ENCODE peak calls at places on chromosome 5, in seven cellular contexts. One of them, this sample, is unnamed.

GRCh38 chr5:71924980-71925379 is 182.3 kb upstream of the MAP1B start:
- DNase-seq in PC-3: peak; percentile 61
- DNase-seq in pancreas: no peak
- DNase-seq in kidney: no peak
- DNase-seq in SJSA1: no peak
- DNase-seq in uterus: no peak
- DNase-seq in spleen: no peak
- DNase-seq in this sample: no peak

GRCh38 chr5:45414620-45415551 is 281.3 kb downstream of the HCN1 start:
- DNase-seq in PC-3: no peak
- DNase-seq in pancreas: no peak
- DNase-seq in kidney: no peak
- DNase-seq in SJSA1: no peak
- DNase-seq in uterus: no peak
- DNase-seq in spleen: no peak
- DNase-seq in this sample: no peak

GRCh38 chr5:153211052-153211451 is 279.4 kb upstream of the GRIA1 start:
- DNase-seq in PC-3: no peak
- DNase-seq in pancreas: no peak
- DNase-seq in kidney: no peak
- DNase-seq in SJSA1: no peak
- DNase-seq in uterus: no peak
- DNase-seq in spleen: no peak
- DNase-seq in this sample: no peak

GRCh38 chr5:72790188-72790587 is 26.3 kb upstream of the TNPO1 start:
- DNase-seq in PC-3: no peak
- DNase-seq in pancreas: no peak
- DNase-seq in kidney: no peak
- DNase-seq in SJSA1: no peak
- DNase-seq in uterus: no peak
- DNase-seq in spleen: no peak
- DNase-seq in this sample: no peak

GRCh38 chr5:78504726-78505431 is 143.7 kb downstream of the LHFPL2 start:
- DNase-seq in PC-3: peak; percentile 94
- DNase-seq in pancreas: peak; percentile 80
- DNase-seq in kidney: peak; percentile 92
- DNase-seq in SJSA1: peak; percentile 80
- DNase-seq in uterus: peak; percentile 93
- DNase-seq in spleen: no peak
- DNase-seq in this sample: peak; percentile 99

GRCh38 chr5:69368458-69369368 is 607 bp downstream of the AK6 start:
- DNase-seq in PC-3: peak; percentile 16
- DNase-seq in pancreas: no peak
- DNase-seq in kidney: no peak
- DNase-seq in SJSA1: no peak
- DNase-seq in uterus: no peak
- DNase-seq in spleen: no peak
- DNase-seq in this sample: peak; percentile 0

GRCh38 chr5:38996123-38996522 is 78.1 kb downstream of the RICTOR start:
- DNase-seq in PC-3: no peak
- DNase-seq in pancreas: no peak
- DNase-seq in kidney: no peak
- DNase-seq in SJSA1: no peak
- DNase-seq in uterus: no peak
- DNase-seq in spleen: no peak
- DNase-seq in this sample: no peak

GRCh38 chr5:143434261-143435206 is 31.0 kb upstream of the NR3C1 start:
- DNase-seq in PC-3: no peak
- DNase-seq in pancreas: no peak
- DNase-seq in kidney: no peak
- DNase-seq in SJSA1: no peak
- DNase-seq in uterus: no peak
- DNase-seq in spleen: peak; percentile 78
- DNase-seq in this sample: no peak

GRCh38 chr5:100890514-100891008 is 12.5 kb downstream of the ST8SIA4 start:
- DNase-seq in PC-3: peak; percentile 61
- DNase-seq in pancreas: no peak
- DNase-seq in kidney: no peak
- DNase-seq in SJSA1: no peak
- DNase-seq in uterus: no peak
- DNase-seq in spleen: no peak
- DNase-seq in this sample: no peak

GRCh38 chr5:56269216-56269927 is 36.2 kb upstream of the ANKRD55 start:
- DNase-seq in PC-3: peak; percentile 37
- DNase-seq in pancreas: no peak
- DNase-seq in kidney: no peak
- DNase-seq in SJSA1: peak; percentile 55
- DNase-seq in uterus: no peak
- DNase-seq in spleen: no peak
- DNase-seq in this sample: no peak

GRCh38 chr5:96337048-96337781 is 95.8 kb downstream of the PCSK1 start:
- DNase-seq in PC-3: no peak
- DNase-seq in pancreas: no peak
- DNase-seq in kidney: no peak
- DNase-seq in SJSA1: no peak
- DNase-seq in uterus: no peak
- DNase-seq in spleen: no peak
- DNase-seq in this sample: no peak
- H3K27ac ChIP-seq in PC-3: no peak overlapping the region
- H3K27ac ChIP-seq in pancreas: peak overlapping the region; percentile 69
- H3K27ac ChIP-seq in kidney: no peak overlapping the region
- H3K27ac ChIP-seq in SJSA1: no peak overlapping the region
- H3K27ac ChIP-seq in uterus: no peak overlapping the region
- H3K27ac ChIP-seq in spleen: no peak overlapping the region
- H3K27ac ChIP-seq in this sample: no peak overlapping the region

DNA sequence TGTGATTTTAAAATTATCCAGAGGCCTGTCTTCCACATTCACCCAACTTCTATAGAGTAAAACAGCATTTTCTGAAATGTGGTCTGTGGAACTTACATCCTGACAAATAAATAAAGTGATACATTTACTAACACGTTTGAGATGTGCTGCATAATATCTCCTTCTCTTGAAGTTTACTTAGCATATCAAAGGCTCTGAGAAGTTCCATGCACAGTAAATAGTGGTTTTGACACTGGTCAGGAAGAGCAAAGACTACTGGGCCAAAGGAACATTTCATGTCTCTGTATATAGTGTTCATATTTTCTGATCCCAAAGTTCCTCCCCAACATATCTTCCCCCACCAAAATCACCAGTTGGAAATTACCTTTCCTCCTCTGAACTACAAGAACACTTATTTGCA is 30.5 kb upstream of the TARS1 start:
- DNase-seq in PC-3: no peak
- DNase-seq in pancreas: no peak
- DNase-seq in kidney: no peak
- DNase-seq in SJSA1: no peak
- DNase-seq in uterus: no peak
- DNase-seq in spleen: no peak
- DNase-seq in this sample: no peak
- H3K27ac ChIP-seq in PC-3: no peak overlapping the region
- H3K27ac ChIP-seq in pancreas: no peak overlapping the region
- H3K27ac ChIP-seq in kidney: no peak overlapping the region
- H3K27ac ChIP-seq in SJSA1: no peak overlapping the region
- H3K27ac ChIP-seq in uterus: no peak overlapping the region
- H3K27ac ChIP-seq in spleen: no peak overlapping the region
- H3K27ac ChIP-seq in this sample: no peak overlapping the region

DNA sequence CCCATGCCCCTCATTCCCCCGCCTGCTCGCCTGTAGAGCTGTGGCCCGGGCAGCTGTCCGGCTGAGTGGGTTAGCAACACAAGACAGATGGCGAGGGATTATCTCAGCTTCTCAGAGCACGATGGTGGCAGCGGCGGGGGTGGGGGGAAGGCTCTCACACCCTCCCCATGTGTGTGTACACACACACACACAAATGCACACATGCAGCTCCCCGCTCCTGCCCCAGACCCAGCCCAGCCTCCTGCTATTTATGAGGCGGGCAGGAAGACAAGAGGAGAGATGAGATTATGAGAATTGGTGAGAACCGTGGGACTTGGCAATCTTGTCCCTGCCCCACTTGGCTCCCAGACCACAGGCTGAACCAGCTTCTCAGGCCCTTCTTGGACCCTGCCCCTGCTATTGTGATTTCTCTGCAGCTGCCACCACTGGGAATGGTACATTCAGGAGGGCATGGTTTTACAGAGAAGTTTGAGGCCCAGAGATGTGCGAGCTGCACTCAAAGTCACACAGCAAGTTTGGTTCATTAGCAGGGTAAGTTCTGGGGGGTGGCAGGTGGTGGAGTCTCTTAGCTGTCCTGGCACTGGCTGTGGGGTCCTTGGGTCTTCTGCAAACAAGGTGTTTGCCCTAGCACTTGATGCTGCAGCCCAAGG is 51.0 kb upstream of the PSD2 start:
- DNase-seq in PC-3: no peak
- DNase-seq in pancreas: no peak
- DNase-seq in kidney: no peak
- DNase-seq in SJSA1: no peak
- DNase-seq in uterus: no peak
- DNase-seq in spleen: no peak
- DNase-seq in this sample: no peak
- H3K27ac ChIP-seq in PC-3: no peak overlapping the region
- H3K27ac ChIP-seq in pancreas: peak overlapping the region; percentile 33
- H3K27ac ChIP-seq in kidney: no peak overlapping the region
- H3K27ac ChIP-seq in SJSA1: peak overlapping the region; percentile 72
- H3K27ac ChIP-seq in uterus: no peak overlapping the region
- H3K27ac ChIP-seq in spleen: no peak overlapping the region
- H3K27ac ChIP-seq in this sample: no peak overlapping the region

GRCh38 chr5:150136841-150137167 is 18.8 kb downstream of the PDGFRB start:
- DNase-seq in PC-3: no peak
- DNase-seq in pancreas: no peak
- DNase-seq in kidney: peak; percentile 62
- DNase-seq in SJSA1: no peak
- DNase-seq in uterus: no peak
- DNase-seq in spleen: no peak
- DNase-seq in this sample: no peak
- H3K27ac ChIP-seq in PC-3: no peak overlapping the region
- H3K27ac ChIP-seq in pancreas: no peak overlapping the region
- H3K27ac ChIP-seq in kidney: peak overlapping the region; percentile 78
- H3K27ac ChIP-seq in SJSA1: peak overlapping the region; percentile 97
- H3K27ac ChIP-seq in uterus: peak overlapping the region; percentile 99
- H3K27ac ChIP-seq in spleen: peak overlapping the region; percentile 82
- H3K27ac ChIP-seq in this sample: peak overlapping the region; percentile 100

GRCh38 chr5:67100301-67100700 is 96.3 kb downstream of the CD180 start:
- DNase-seq in PC-3: no peak
- DNase-seq in pancreas: no peak
- DNase-seq in kidney: no peak
- DNase-seq in SJSA1: no peak
- DNase-seq in uterus: no peak
- DNase-seq in spleen: no peak
- DNase-seq in this sample: no peak

GRCh38 chr5:67106626-67107342 is 89.8 kb downstream of the CD180 start:
- DNase-seq in PC-3: no peak
- DNase-seq in pancreas: no peak
- DNase-seq in kidney: no peak
- DNase-seq in SJSA1: no peak
- DNase-seq in uterus: no peak
- DNase-seq in spleen: no peak
- DNase-seq in this sample: no peak

GRCh38 chr5:67104859-67105258 is 91.7 kb downstream of the CD180 start:
- DNase-seq in PC-3: no peak
- DNase-seq in pancreas: no peak
- DNase-seq in kidney: no peak
- DNase-seq in SJSA1: no peak
- DNase-seq in uterus: no peak
- DNase-seq in spleen: no peak
- DNase-seq in this sample: no peak

GRCh38 chr5:67102708-67103107 is 93.9 kb downstream of the CD180 start:
- DNase-seq in PC-3: no peak
- DNase-seq in pancreas: no peak
- DNase-seq in kidney: no peak
- DNase-seq in SJSA1: no peak
- DNase-seq in uterus: no peak
- DNase-seq in spleen: no peak
- DNase-seq in this sample: no peak

DNA sequence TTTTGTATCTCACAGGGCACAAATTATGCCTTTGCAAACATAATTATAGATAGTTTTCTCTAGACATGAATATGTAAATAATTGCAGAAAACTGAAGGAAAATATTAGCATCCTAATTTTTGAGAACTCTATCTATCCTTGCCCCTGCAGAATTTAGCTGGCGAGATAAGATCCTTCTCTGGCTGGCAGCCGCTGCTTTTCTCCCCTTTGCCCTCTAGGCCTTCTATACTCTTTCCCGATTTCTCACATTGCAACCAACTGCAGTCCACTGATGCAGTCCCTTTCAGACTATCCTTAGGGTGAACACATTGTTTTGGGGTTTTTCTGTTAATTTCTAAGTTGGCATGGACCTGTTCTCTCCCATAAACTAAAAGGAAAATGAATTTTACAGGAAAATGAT is 91.3 kb downstream of the CD180 start:
- DNase-seq in PC-3: no peak
- DNase-seq in pancreas: no peak
- DNase-seq in kidney: no peak
- DNase-seq in SJSA1: no peak
- DNase-seq in uterus: no peak
- DNase-seq in spleen: no peak
- DNase-seq in this sample: no peak
- H3K27ac ChIP-seq in PC-3: no peak overlapping the region
- H3K27ac ChIP-seq in pancreas: no peak overlapping the region
- H3K27ac ChIP-seq in kidney: no peak overlapping the region
- H3K27ac ChIP-seq in SJSA1: no peak overlapping the region
- H3K27ac ChIP-seq in uterus: no peak overlapping the region
- H3K27ac ChIP-seq in spleen: no peak overlapping the region
- H3K27ac ChIP-seq in this sample: no peak overlapping the region

DNA sequence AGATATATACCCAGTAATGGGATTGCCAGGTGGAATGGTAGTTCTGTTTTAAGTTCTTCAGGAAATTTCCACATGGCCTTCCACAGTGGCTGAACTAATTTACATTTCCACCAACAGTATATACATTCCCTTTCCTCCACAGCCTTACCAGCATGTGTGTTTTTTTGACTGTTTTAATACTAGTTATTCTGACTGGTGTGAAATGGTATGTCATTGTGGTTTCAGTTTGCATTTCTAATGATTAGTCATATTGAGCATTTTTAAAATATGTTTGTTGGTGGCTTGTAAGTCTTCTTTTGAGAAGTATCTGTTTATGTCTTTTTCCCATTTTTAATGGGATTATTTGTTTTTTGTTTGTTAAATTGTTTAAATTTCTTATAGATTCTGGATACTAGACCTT is 208.9 kb downstream of the CFAP90 start:
- DNase-seq in PC-3: no peak
- DNase-seq in pancreas: no peak
- DNase-seq in kidney: no peak
- DNase-seq in SJSA1: no peak
- DNase-seq in uterus: no peak
- DNase-seq in spleen: no peak
- DNase-seq in this sample: no peak
- H3K27ac ChIP-seq in PC-3: no peak overlapping the region
- H3K27ac ChIP-seq in pancreas: no peak overlapping the region
- H3K27ac ChIP-seq in kidney: no peak overlapping the region
- H3K27ac ChIP-seq in SJSA1: no peak overlapping the region
- H3K27ac ChIP-seq in uterus: no peak overlapping the region
- H3K27ac ChIP-seq in spleen: no peak overlapping the region
- H3K27ac ChIP-seq in this sample: no peak overlapping the region